ENCODE peak calls at places on chromosomes 12 and 14, in five cellular contexts. C is AG10803, B is A549, Q is HCT116, H is GM13977. E is an unnamed sample.

GRCh38 chr12:67453181-67453580 is 184.0 kb downstream of the CAND1 start:
- DNase-seq in C (no peak), B (no peak), Q (no peak), H (no peak), E (no peak)

GRCh38 chr12:14289596-14289995 is 75.9 kb upstream of the ATF7IP start:
- DNase-seq in C (no peak), B (no peak), Q (no peak), H (no peak), E (no peak)

GRCh38 chr12:113818278-113818677 is 147.8 kb downstream of the RBM19 start:
- DNase-seq in C (no peak), B (no peak), Q (no peak), H (no peak), E (no peak)

GRCh38 chr14:103187911-103188310 is 64.7 kb downstream of the TNFAIP2 start:
- DNase-seq in C (no peak), B (no peak), Q (no peak), H (no peak), E (no peak)

GRCh38 chr12:78177298-78177697 is 346.6 kb downstream of the NAV3 start:
- DNase-seq in C (no peak), B (no peak), Q (no peak), H (no peak), E (no peak)

GRCh38 chr14:52879958-52880357 is 70.9 kb downstream of the FERMT2 start:
- DNase-seq in C (no peak), B (no peak), Q (no peak), H (no peak), E (peak)

GRCh38 chr12:74689071-74689655 is 151.5 kb downstream of the ATXN7L3B start:
- DNase-seq in C (peak), B (peak), Q (peak), H (no peak), E (peak)

GRCh38 chr12:27969011-27969900 is 3.3 kb downstream of the PTHLH start:
- DNase-seq in C (no peak), B (peak), Q (no peak), H (peak), E (peak)

GRCh38 chr14:30214456-30215090 is 286.9 kb upstream of the PRKD1 start:
- DNase-seq in C (peak), B (peak), Q (peak), H (peak), E (peak)

GRCh38 chr14:36477266-36477665 is 42.8 kb downstream of the NKX2-1 start:
- DNase-seq in C (no peak), B (no peak), Q (no peak), H (no peak), E (no peak)

GRCh38 chr12:41188058-41188840 is at the start of gene PDZRN4:
- DNase-seq in C (no peak), B (no peak), Q (no peak), H (no peak), E (no peak)

GRCh38 chr12:19021646-19022045 is 107.9 kb upstream of the PLEKHA5 start:
- DNase-seq in C (no peak), B (no peak), Q (no peak), H (no peak), E (no peak)

GRCh38 chr12:42186793-42187192 is 42.1 kb upstream of the GXYLT1 start:
- DNase-seq in C (no peak), B (no peak), Q (no peak), H (no peak), E (no peak)

GRCh38 chr12:88334271-88334670 is 192.2 kb downstream of the TMTC3 start:
- DNase-seq in C (no peak), B (no peak), Q (no peak), H (no peak), E (peak)

GRCh38 chr14:36524220-36524837 is 4.3 kb upstream of the NKX2-1 start:
- DNase-seq in C (no peak), B (no peak), Q (no peak), H (peak), E (no peak)

GRCh38 chr14:20686386-20687143 is 2.0 kb upstream of the ANG start:
- DNase-seq in C (no peak), B (no peak), Q (no peak), H (no peak), E (no peak)

GRCh38 chr12:131130311-131130911 is 176.7 kb downstream of the ADGRD1 start:
- DNase-seq in C (no peak), B (no peak), Q (no peak), H (no peak), E (no peak)

GRCh38 chr12:100154472-100155247 is 12.0 kb upstream of the BLTP3B start:
- DNase-seq in C (peak), B (peak), Q (peak), H (peak), E (peak)

GRCh38 chr14:40413146-40413545 is 980.9 kb upstream of the FBXO33 start:
- DNase-seq in C (no peak), B (no peak), Q (no peak), H (no peak), E (no peak)

DNA sequence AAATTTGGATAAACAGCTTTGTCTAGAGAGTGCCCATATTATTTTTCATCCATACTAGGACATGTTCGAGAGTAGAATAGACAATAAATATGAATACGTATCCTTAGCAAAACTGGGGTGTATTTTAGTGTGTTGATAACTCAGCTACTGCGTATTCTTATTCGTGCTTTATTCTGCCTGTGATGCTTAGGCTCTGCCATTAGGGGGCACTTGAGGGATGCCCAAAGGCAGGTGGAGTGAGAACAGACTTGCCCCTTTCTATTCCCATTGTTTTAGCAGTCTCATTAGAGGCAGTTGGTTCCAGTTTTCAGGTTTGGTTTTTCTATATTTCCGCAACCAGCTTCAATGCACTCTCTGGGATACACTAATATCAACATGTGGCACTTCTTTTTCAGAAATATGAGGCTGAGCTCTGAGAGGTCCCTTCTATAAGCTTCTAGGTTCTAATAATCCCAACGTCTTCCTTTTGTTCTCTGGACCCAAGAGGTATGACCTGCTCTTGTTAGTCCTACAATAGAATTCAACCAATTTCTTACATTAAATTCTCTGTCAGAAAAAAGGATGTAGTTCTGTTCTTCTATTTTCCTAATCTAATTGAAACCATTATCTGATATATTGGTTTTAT is 985.7 kb upstream of the FBXO33 start:
- DNase-seq in C (no peak), B (peak), Q (peak), H (peak), E (peak)
- TF ChIP-seq CTCF in C (no peak), B (peak), Q (peak), H (peak), E (peak)

GRCh38 chr12:48542300-48542928 is 17.0 kb downstream of the OR8S1 start:
- DNase-seq in C (peak), B (peak), Q (peak), H (peak), E (peak)
- TF ChIP-seq CTCF in C (peak), B (peak), Q (peak), H (peak), E (peak)

GRCh38 chr12:118377891-118378470 is 1.6 kb downstream of the SUDS3 start:
- DNase-seq in C (peak), B (peak), Q (peak), H (peak), E (peak)
- TF ChIP-seq CTCF in C (peak), B (peak), Q (peak), H (peak), E (peak)

DNA sequence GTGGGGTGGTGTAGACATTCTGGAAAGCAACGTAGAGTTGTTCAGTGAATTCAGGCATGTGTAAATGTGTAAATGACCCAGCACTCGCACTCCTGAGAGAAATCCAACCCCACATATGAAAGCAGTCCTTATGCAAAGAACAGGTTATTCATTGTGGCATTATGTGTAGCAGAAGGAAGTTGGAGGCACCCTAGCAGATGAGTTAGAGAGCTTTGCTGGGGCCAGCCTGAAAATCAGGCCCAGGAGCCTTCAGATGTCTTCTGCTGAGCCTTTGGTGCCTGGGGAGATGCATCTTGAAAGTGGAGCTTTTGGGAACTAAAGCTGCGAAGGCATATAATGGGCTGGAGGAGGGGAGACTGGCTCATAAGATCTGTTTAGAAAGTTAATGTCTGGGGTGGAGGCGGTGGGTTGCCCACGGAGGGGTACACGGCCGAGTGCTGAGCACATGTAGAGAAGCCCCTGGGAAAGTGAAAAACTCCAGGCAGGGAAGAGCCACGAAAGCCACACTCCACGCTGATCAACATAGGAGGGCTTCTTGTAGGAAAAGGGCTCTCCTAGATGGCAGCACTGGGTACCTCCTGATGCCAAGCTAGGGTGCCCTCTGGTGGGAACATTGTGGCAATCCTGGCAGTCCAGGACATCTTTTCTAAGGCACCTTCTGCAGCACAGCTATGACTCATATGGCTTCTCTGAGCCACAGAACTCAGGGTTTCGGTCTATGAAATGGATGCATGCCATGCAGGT is 6.1 kb upstream of the KRT83 start:
- DNase-seq in C (peak), B (peak), Q (peak), H (peak), E (peak)
- TF ChIP-seq CTCF in C (peak), B (peak), Q (peak), H (peak), E (peak)

GRCh38 chr12:126354633-126355032 is 1289.4 kb downstream of the AACS start:
- DNase-seq in C (no peak), B (no peak), Q (no peak), H (no peak), E (no peak)
- TF ChIP-seq CTCF in C (no peak), B (no peak), Q (no peak), H (no peak), E (no peak)

GRCh38 chr12:52362118-52362726 is 5.1 kb downstream of the KRT85 start:
- DNase-seq in C (no peak), B (peak), Q (no peak), H (no peak), E (peak)
- TF ChIP-seq CTCF in C (no peak), B (peak), Q (peak), H (peak), E (peak)